ENCODE peak calls at places on chromosome 16, in six cellular contexts. V, P, M, N, Z and F are unnamed samples.
A peak's percentile ranks its signal among the peaks of the same experiment; 100 is the strongest.

GRCh38 chr16:87333101-87333500 is 15.9 kb upstream of the C16orf95 start:
- DNase-seq in V (no peak), P (no peak), M (no peak), N (no peak), Z (no peak), F (peak; percentile 58)

GRCh38 chr16:87040169-87041117 is 276.7 kb downstream of the C16orf95 start:
- DNase-seq in V (no peak), P (no peak), M (no peak), N (no peak), Z (no peak), F (no peak)

GRCh38 chr16:48311242-48311641 is 63.9 kb upstream of the ABCC11 start:
- DNase-seq in V (no peak), P (no peak), M (no peak), N (no peak), Z (no peak), F (no peak)

GRCh38 chr16:71894229-71894920 is 956 bp upstream of the IST1 start:
- DNase-seq in V (peak; percentile 56), P (peak; percentile 56), M (peak; percentile 43), N (peak; percentile 53), Z (peak; percentile 57), F (peak; percentile 83)

GRCh38 chr16:30619643-30620042 is 9.5 kb upstream of the ZNF689 start:
- DNase-seq in V (no peak), P (no peak), M (no peak), N (no peak), Z (no peak), F (no peak)

GRCh38 chr16:55136356-55136755 is 187.6 kb upstream of the IRX6 start:
- DNase-seq in V (no peak), P (no peak), M (no peak), N (no peak), Z (no peak), F (no peak)

GRCh38 chr16:88881090-88881580 is 14.7 kb upstream of the PABPN1L start:
- DNase-seq in V (no peak), P (peak; percentile 37), M (no peak), N (peak; percentile 36), Z (no peak), F (no peak)

GRCh38 chr16:57639172-57639571 is 10.7 kb downstream of the ADGRG1 start:
- DNase-seq in V (no peak), P (peak; percentile 67), M (no peak), N (no peak), Z (no peak), F (no peak)

GRCh38 chr16:22205577-22206012 is 483 bp upstream of the EEF2K start:
- DNase-seq in V (no peak), P (no peak), M (no peak), N (no peak), Z (no peak), F (no peak)

GRCh38 chr16:87809150-87809902 is 43.5 kb upstream of the KLHDC4 start:
- DNase-seq in V (peak; percentile 82), P (no peak), M (no peak), N (peak; percentile 13), Z (no peak), F (no peak)

GRCh38 chr16:14420721-14421488 is 209.2 kb downstream of the PARN start:
- DNase-seq in V (peak; percentile 76), P (no peak), M (no peak), N (no peak), Z (no peak), F (no peak)

GRCh38 chr16:1067629-1068028 is 4.9 kb upstream of the SSTR5 start:
- DNase-seq in V (no peak), P (no peak), M (no peak), N (no peak), Z (no peak), F (no peak)

GRCh38 chr16:6558661-6559060 is 774.0 kb upstream of the RBFOX1 start:
- DNase-seq in V (no peak), P (no peak), M (no peak), N (no peak), Z (no peak), F (no peak)

GRCh38 chr16:68490829-68491575 is 42.7 kb upstream of the SMPD3 start:
- DNase-seq in V (no peak), P (peak; percentile 90), M (peak; percentile 74), N (peak; percentile 80), Z (peak; percentile 70), F (no peak)

GRCh38 chr16:74699666-74700065 is 996 bp downstream of the MLKL start:
- DNase-seq in V (no peak), P (no peak), M (no peak), N (peak; percentile 35), Z (no peak), F (no peak)

GRCh38 chr16:70253291-70254094 is 1.8 kb upstream of the EXOSC6 start:
- DNase-seq in V (peak; percentile 45), P (no peak), M (peak; percentile 28), N (peak; percentile 26), Z (no peak), F (no peak)

GRCh38 chr16:2122429-2122828 is 13.3 kb downstream of the PKD1 start:
- DNase-seq in V (no peak), P (no peak), M (no peak), N (no peak), Z (no peak), F (no peak)
- TF ChIP-seq POLR2AphosphoS5 in V (no peak), P (no peak), M (no peak), N (no peak), Z (no peak), F (no peak)

GRCh38 chr16:50599494-50599893 is 51.3 kb downstream of the NKD1 start:
- DNase-seq in V (no peak), P (no peak), M (no peak), N (no peak), Z (no peak), F (no peak)

GRCh38 chr16:50602531-50603205 is 54.5 kb downstream of the NKD1 start:
- DNase-seq in V (no peak), P (no peak), M (no peak), N (peak; percentile 27), Z (peak; percentile 80), F (no peak)

GRCh38 chr16:50602126-50602525 is 53.9 kb downstream of the NKD1 start:
- DNase-seq in V (no peak), P (no peak), M (no peak), N (no peak), Z (no peak), F (no peak)

GRCh38 chr16:50600582-50601283 is 52.5 kb downstream of the NKD1 start:
- DNase-seq in V (peak; percentile 39), P (no peak), M (no peak), N (no peak), Z (no peak), F (no peak)

DNA sequence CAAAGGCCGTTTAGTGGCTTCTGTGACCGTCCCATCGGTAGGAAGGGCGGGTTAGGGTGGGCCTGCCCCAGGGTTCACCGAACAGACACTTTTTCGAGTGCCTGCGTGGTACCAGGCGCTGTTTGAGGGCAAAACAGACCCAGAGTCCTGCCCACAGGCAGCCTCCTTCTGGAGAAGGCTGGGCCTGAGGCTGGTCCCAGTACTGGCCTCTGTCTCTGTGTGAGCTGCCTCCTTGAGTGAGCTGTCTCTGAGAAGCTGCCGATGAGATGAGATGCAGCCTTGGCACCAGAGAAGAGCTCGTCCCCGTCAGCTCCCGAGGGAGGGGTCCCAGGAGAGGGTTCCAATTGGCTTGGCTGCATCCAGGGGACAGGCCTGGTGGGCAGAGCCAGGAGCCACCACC is 53.1 kb downstream of the NKD1 start:
- DNase-seq in V (no peak), P (no peak), M (no peak), N (no peak), Z (no peak), F (no peak)
- TF ChIP-seq POLR2A in V (no peak), P (no peak), M (no peak), N (no peak), Z (no peak), F (no peak)

DNA sequence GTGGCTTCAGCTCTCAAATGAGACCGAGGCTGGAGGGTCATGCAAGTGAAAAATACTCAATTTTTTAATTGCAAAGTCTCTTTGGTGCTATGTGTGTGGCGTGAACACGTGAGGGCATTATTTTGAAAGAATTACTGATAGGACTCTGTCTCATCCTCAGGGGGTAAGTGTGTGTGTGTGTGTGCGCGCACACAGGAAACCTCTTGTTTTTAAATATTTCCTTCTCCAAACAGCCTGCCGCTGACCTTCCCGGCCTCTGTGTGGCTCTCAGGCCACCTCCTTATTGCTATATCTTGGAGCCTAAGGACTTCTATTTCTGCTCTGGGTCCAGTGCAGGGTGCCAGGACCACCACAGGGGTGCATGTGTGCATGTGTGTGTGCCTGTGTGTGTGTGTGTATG is 99.7 kb downstream of the CMIP start:
- DNase-seq in V (no peak), P (no peak), M (no peak), N (no peak), Z (no peak), F (peak; percentile 74)
- H3K4me1 ChIP-seq in V (peaks cover 100% of the 10 kb centered on the region), P (peaks cover 35% of the 10 kb centered on the region), M (peaks cover 25% of the 10 kb centered on the region), N (peaks cover 23% of the 10 kb centered on the region), Z (no peaks in the 10 kb centered on the region), F (peaks cover 79% of the 10 kb centered on the region)

GRCh38 chr16:15942901-15943690 is 6.3 kb upstream of the ABCC1 start:
- DNase-seq in V (no peak), P (no peak), M (no peak), N (no peak), Z (no peak), F (no peak)

GRCh38 chr16:15947983-15948509 is 1.4 kb upstream of the ABCC1 start:
- DNase-seq in V (peak; percentile 58), P (no peak), M (no peak), N (no peak), Z (no peak), F (no peak)

GRCh38 chr16:15949210-15950166 is at the start of gene ABCC1:
- DNase-seq in V (peak; percentile 60), P (peak; percentile 57), M (no peak), N (peak; percentile 57), Z (no peak), F (peak; percentile 90)

GRCh38 chr16:15948532-15949209 is 745 bp upstream of the ABCC1 start:
- DNase-seq in V (peak; percentile 44), P (no peak), M (no peak), N (peak; percentile 47), Z (no peak), F (peak; percentile 66)

GRCh38 chr16:15946257-15947044 is 3.0 kb upstream of the ABCC1 start:
- DNase-seq in V (peak; percentile 91), P (no peak), M (no peak), N (no peak), Z (no peak), F (peak; percentile 32)
- TF ChIP-seq POLR2AphosphoS5 in V (no peak), P (no peak), M (no peak), N (no peak), Z (no peak), F (no peak)

DNA sequence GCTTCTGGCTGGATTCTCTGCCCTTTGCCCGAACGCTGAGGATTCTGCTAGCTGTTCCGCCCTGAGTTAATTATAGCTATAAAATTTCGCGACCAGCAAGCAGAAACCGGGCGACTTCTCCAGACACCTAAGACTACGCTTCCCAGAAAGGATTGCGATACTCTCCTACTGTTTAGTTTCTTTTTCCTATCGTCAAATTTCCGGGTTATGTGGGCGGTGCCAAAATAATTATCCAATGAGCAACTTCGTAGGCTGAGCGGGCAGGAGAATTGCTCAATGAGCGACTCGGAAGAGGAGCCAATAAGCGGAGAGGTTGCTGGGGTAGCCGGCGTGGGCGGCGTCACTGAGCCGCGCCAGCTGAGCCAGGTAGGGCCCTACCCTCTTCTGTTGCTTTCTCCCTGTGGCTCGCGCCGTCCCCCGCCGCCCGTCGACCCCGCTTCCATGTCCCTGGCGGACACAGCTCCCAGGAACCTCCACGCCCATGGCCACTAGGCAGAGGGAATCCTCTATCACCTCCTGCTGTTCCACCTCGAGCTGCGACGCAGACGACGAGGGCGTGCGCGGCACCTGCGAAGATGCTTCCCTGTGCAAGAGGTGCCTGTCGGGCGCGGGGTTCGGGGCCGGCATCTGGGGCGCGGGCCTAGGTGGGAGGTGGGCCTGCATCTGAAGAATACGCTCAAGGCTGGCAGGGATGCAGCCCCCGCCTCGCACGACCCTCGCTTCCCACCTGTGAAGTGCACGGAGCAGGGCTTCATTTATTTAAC is at the start of gene LCMT1:
- DNase-seq in V (peak; percentile 99), P (peak; percentile 92), M (peak; percentile 96), N (peak; percentile 94), Z (peak; percentile 87), F (peak; percentile 97)
- TF ChIP-seq POLR2A in V (peak; percentile 86), P (no peak), M (no peak), N (peak; percentile 78), Z (peak; percentile 30), F (no peak)